ENCODE peak calls at places on chromosomes 6 and 20, in eight cellular contexts. One of them, this sample, is unnamed.

GRCh38 chr6:78397537-78397936 is 469.8 kb upstream of the IRAK1BP1 start:
- DNase-seq in mesothelial cell of epicardium: no peak
- DNase-seq in A549: no peak
- DNase-seq in heart right ventricle: no peak
- DNase-seq in Panc1: no peak
- DNase-seq in PC-3: no peak
- DNase-seq in nephron progenitor cell: no peak
- DNase-seq in stomach: no peak
- DNase-seq in this sample: no peak

GRCh38 chr6:84641076-84641475 is 123.3 kb downstream of the TBX18 start:
- DNase-seq in stomach: no peak
- DNase-seq in PC-3: no peak
- DNase-seq in A549: no peak
- DNase-seq in Panc1: no peak
- DNase-seq in heart right ventricle: no peak
- DNase-seq in nephron progenitor cell: no peak
- DNase-seq in mesothelial cell of epicardium: no peak
- DNase-seq in this sample: no peak

GRCh38 chr6:161546632-161547031 is 272.8 kb upstream of the AGPAT4 start:
- DNase-seq in PC-3: no peak
- DNase-seq in Panc1: no peak
- DNase-seq in heart right ventricle: no peak
- DNase-seq in mesothelial cell of epicardium: no peak
- DNase-seq in stomach: no peak
- DNase-seq in A549: no peak
- DNase-seq in nephron progenitor cell: no peak
- DNase-seq in this sample: no peak

GRCh38 chr6:11241793-11242201 is 9.3 kb upstream of the NEDD9 start:
- DNase-seq in stomach: peak
- DNase-seq in PC-3: no peak
- DNase-seq in mesothelial cell of epicardium: no peak
- DNase-seq in heart right ventricle: peak
- DNase-seq in nephron progenitor cell: peak
- DNase-seq in A549: no peak
- DNase-seq in Panc1: no peak
- DNase-seq in this sample: peak

GRCh38 chr20:32992015-32992641 is 12.1 kb downstream of the SUN5 start:
- DNase-seq in Panc1: no peak
- DNase-seq in stomach: no peak
- DNase-seq in mesothelial cell of epicardium: no peak
- DNase-seq in heart right ventricle: no peak
- DNase-seq in PC-3: no peak
- DNase-seq in A549: no peak
- DNase-seq in nephron progenitor cell: no peak
- DNase-seq in this sample: no peak

GRCh38 chr6:110748458-110748857 is 66.8 kb downstream of the CDK19 start:
- DNase-seq in Panc1: no peak
- DNase-seq in stomach: no peak
- DNase-seq in nephron progenitor cell: no peak
- DNase-seq in heart right ventricle: no peak
- DNase-seq in PC-3: no peak
- DNase-seq in A549: peak
- DNase-seq in mesothelial cell of epicardium: no peak
- DNase-seq in this sample: no peak

GRCh38 chr6:12115001-12115400 is 102.9 kb downstream of the HIVEP1 start:
- DNase-seq in mesothelial cell of epicardium: no peak
- DNase-seq in heart right ventricle: no peak
- DNase-seq in A549: no peak
- DNase-seq in PC-3: no peak
- DNase-seq in Panc1: no peak
- DNase-seq in stomach: no peak
- DNase-seq in nephron progenitor cell: no peak
- DNase-seq in this sample: no peak

GRCh38 chr20:44603327-44603726 is 20.9 kb downstream of the PKIG start:
- DNase-seq in heart right ventricle: no peak
- DNase-seq in PC-3: no peak
- DNase-seq in A549: no peak
- DNase-seq in mesothelial cell of epicardium: no peak
- DNase-seq in Panc1: no peak
- DNase-seq in nephron progenitor cell: no peak
- DNase-seq in stomach: no peak
- DNase-seq in this sample: peak

GRCh38 chr6:170505306-170505705 is 47.8 kb downstream of the PSMB1 start:
- DNase-seq in Panc1: no peak
- DNase-seq in PC-3: no peak
- DNase-seq in heart right ventricle: peak
- DNase-seq in nephron progenitor cell: no peak
- DNase-seq in A549: no peak
- DNase-seq in mesothelial cell of epicardium: no peak
- DNase-seq in stomach: no peak
- DNase-seq in this sample: no peak

GRCh38 chr6:26363882-26364825 is 844 bp upstream of the BTN3A2 start:
- DNase-seq in A549: no peak
- DNase-seq in heart right ventricle: no peak
- DNase-seq in mesothelial cell of epicardium: no peak
- DNase-seq in PC-3: peak
- DNase-seq in stomach: no peak
- DNase-seq in nephron progenitor cell: no peak
- DNase-seq in Panc1: no peak
- DNase-seq in this sample: no peak

GRCh38 chr20:9300080-9300479 is 214.3 kb upstream of the LAMP5 start:
- DNase-seq in nephron progenitor cell: no peak
- DNase-seq in A549: no peak
- DNase-seq in heart right ventricle: no peak
- DNase-seq in stomach: no peak
- DNase-seq in PC-3: no peak
- DNase-seq in mesothelial cell of epicardium: no peak
- DNase-seq in Panc1: no peak
- DNase-seq in this sample: no peak

GRCh38 chr20:56431451-56431850 is 19.4 kb downstream of the CASS4 start:
- DNase-seq in heart right ventricle: no peak
- DNase-seq in Panc1: no peak
- DNase-seq in nephron progenitor cell: no peak
- DNase-seq in stomach: no peak
- DNase-seq in PC-3: no peak
- DNase-seq in A549: no peak
- DNase-seq in mesothelial cell of epicardium: no peak
- DNase-seq in this sample: no peak

GRCh38 chr20:11429168-11429567 is 488.5 kb upstream of the BTBD3 start:
- DNase-seq in mesothelial cell of epicardium: no peak
- DNase-seq in stomach: no peak
- DNase-seq in PC-3: peak
- DNase-seq in Panc1: no peak
- DNase-seq in A549: peak
- DNase-seq in heart right ventricle: no peak
- DNase-seq in nephron progenitor cell: no peak
- DNase-seq in this sample: no peak

GRCh38 chr6:11918739-11919605 is 93.1 kb upstream of the HIVEP1 start:
- DNase-seq in mesothelial cell of epicardium: no peak
- DNase-seq in nephron progenitor cell: no peak
- DNase-seq in heart right ventricle: no peak
- DNase-seq in PC-3: no peak
- DNase-seq in A549: no peak
- DNase-seq in stomach: no peak
- DNase-seq in Panc1: no peak
- DNase-seq in this sample: no peak

GRCh38 chr6:148989585-148989984 is 242.8 kb downstream of the UST start:
- DNase-seq in stomach: no peak
- DNase-seq in mesothelial cell of epicardium: no peak
- DNase-seq in heart right ventricle: no peak
- DNase-seq in nephron progenitor cell: no peak
- DNase-seq in Panc1: no peak
- DNase-seq in A549: no peak
- DNase-seq in PC-3: no peak
- DNase-seq in this sample: no peak

GRCh38 chr6:150622941-150623874 is 23.5 kb downstream of the PLEKHG1 start:
- DNase-seq in mesothelial cell of epicardium: no peak
- DNase-seq in heart right ventricle: no peak
- DNase-seq in A549: no peak
- DNase-seq in Panc1: no peak
- DNase-seq in nephron progenitor cell: no peak
- DNase-seq in PC-3: no peak
- DNase-seq in stomach: no peak
- DNase-seq in this sample: no peak

GRCh38 chr6:97294451-97294850 is 11.4 kb upstream of the MMS22L start:
- DNase-seq in heart right ventricle: no peak
- DNase-seq in stomach: no peak
- DNase-seq in A549: no peak
- DNase-seq in mesothelial cell of epicardium: no peak
- DNase-seq in PC-3: peak
- DNase-seq in Panc1: no peak
- DNase-seq in nephron progenitor cell: no peak
- DNase-seq in this sample: no peak

GRCh38 chr6:3742426-3743344 is 8.8 kb downstream of the PXDC1 start:
- DNase-seq in heart right ventricle: peak
- DNase-seq in mesothelial cell of epicardium: peak
- DNase-seq in stomach: peak
- DNase-seq in Panc1: no peak
- DNase-seq in A549: peak
- DNase-seq in nephron progenitor cell: peak
- DNase-seq in PC-3: peak
- DNase-seq in this sample: peak
- TF ChIP-seq CTCF in heart right ventricle: peak
- TF ChIP-seq CTCF in mesothelial cell of epicardium: peak
- TF ChIP-seq CTCF in stomach: no peak
- TF ChIP-seq CTCF in Panc1: peak
- TF ChIP-seq CTCF in A549: peak
- TF ChIP-seq CTCF in nephron progenitor cell: peak
- TF ChIP-seq CTCF in PC-3: peak
- TF ChIP-seq CTCF in this sample: peak

GRCh38 chr6:39794231-39794630 is 2.1 kb downstream of the DAAM2 start:
- DNase-seq in heart right ventricle: no peak
- DNase-seq in nephron progenitor cell: no peak
- DNase-seq in A549: no peak
- DNase-seq in mesothelial cell of epicardium: no peak
- DNase-seq in Panc1: no peak
- DNase-seq in PC-3: no peak
- DNase-seq in stomach: no peak
- DNase-seq in this sample: no peak
- TF ChIP-seq CTCF in heart right ventricle: no peak
- TF ChIP-seq CTCF in nephron progenitor cell: no peak
- TF ChIP-seq CTCF in A549: no peak
- TF ChIP-seq CTCF in mesothelial cell of epicardium: no peak
- TF ChIP-seq CTCF in Panc1: no peak
- TF ChIP-seq CTCF in PC-3: no peak
- TF ChIP-seq CTCF in stomach: no peak
- TF ChIP-seq CTCF in this sample: no peak

GRCh38 chr20:63736893-63737689 is 627 bp downstream of the LIME1 start:
- DNase-seq in Panc1: no peak
- DNase-seq in stomach: no peak
- DNase-seq in nephron progenitor cell: no peak
- DNase-seq in PC-3: no peak
- DNase-seq in A549: no peak
- DNase-seq in mesothelial cell of epicardium: no peak
- DNase-seq in heart right ventricle: no peak
- DNase-seq in this sample: peak
- TF ChIP-seq CTCF in Panc1: no peak
- TF ChIP-seq CTCF in stomach: no peak
- TF ChIP-seq CTCF in nephron progenitor cell: no peak
- TF ChIP-seq CTCF in PC-3: no peak
- TF ChIP-seq CTCF in A549: no peak
- TF ChIP-seq CTCF in mesothelial cell of epicardium: no peak
- TF ChIP-seq CTCF in heart right ventricle: no peak
- TF ChIP-seq CTCF in this sample: no peak

GRCh38 chr6:2791124-2792050 is 26.2 kb downstream of the WRNIP1 start:
- DNase-seq in nephron progenitor cell: peak
- DNase-seq in mesothelial cell of epicardium: no peak
- DNase-seq in stomach: peak
- DNase-seq in heart right ventricle: peak
- DNase-seq in A549: peak
- DNase-seq in Panc1: peak
- DNase-seq in PC-3: peak
- DNase-seq in this sample: no peak
- TF ChIP-seq CTCF in nephron progenitor cell: peak
- TF ChIP-seq CTCF in mesothelial cell of epicardium: peak
- TF ChIP-seq CTCF in stomach: no peak
- TF ChIP-seq CTCF in heart right ventricle: peak
- TF ChIP-seq CTCF in A549: peak
- TF ChIP-seq CTCF in Panc1: peak
- TF ChIP-seq CTCF in PC-3: peak
- TF ChIP-seq CTCF in this sample: peak

GRCh38 chr20:63846128-63846771 is 15.0 kb upstream of the ABHD16B start:
- DNase-seq in stomach: no peak
- DNase-seq in mesothelial cell of epicardium: no peak
- DNase-seq in Panc1: no peak
- DNase-seq in PC-3: peak
- DNase-seq in A549: no peak
- DNase-seq in heart right ventricle: peak
- DNase-seq in nephron progenitor cell: peak
- DNase-seq in this sample: peak
- TF ChIP-seq CTCF in stomach: no peak
- TF ChIP-seq CTCF in mesothelial cell of epicardium: no peak
- TF ChIP-seq CTCF in Panc1: no peak
- TF ChIP-seq CTCF in PC-3: no peak
- TF ChIP-seq CTCF in A549: no peak
- TF ChIP-seq CTCF in heart right ventricle: peak
- TF ChIP-seq CTCF in nephron progenitor cell: no peak
- TF ChIP-seq CTCF in this sample: no peak

DNA sequence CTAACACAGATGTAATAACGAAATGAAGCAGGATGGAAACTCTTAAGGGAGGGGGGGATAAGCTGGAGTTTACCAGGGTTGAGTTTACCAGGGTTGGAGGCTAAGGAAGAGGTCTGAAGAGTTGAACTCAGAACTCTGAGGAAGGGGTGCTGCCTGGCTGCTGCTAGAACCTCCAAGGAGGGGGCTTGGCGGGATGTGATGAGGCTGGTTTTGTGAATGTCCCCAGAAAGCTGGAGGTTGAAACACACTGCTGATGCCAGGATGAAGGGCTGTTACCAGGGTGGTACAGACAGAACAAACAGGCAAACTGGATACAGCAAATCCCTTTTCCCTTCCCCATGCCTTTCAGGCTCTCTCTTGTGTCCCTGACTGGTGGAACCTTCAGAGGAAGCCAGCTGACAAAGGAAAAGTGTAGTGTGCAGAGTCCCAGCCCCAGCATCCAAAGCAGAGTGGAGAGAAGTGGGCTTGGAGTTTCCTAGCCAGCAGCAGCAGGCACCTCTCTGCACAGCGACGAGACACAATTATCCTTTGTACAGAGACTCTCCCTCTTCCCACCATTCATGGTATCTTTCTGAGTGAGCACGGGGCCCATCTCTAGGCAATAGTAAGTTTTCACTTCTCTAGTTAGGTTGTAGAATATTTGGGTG is 23.7 kb downstream of the UBE2V1 start:
- DNase-seq in A549: no peak
- DNase-seq in Panc1: no peak
- DNase-seq in nephron progenitor cell: no peak
- DNase-seq in stomach: no peak
- DNase-seq in mesothelial cell of epicardium: no peak
- DNase-seq in heart right ventricle: no peak
- DNase-seq in PC-3: no peak
- DNase-seq in this sample: no peak
- TF ChIP-seq CTCF in A549: no peak
- TF ChIP-seq CTCF in Panc1: no peak
- TF ChIP-seq CTCF in nephron progenitor cell: no peak
- TF ChIP-seq CTCF in stomach: no peak
- TF ChIP-seq CTCF in mesothelial cell of epicardium: no peak
- TF ChIP-seq CTCF in heart right ventricle: no peak
- TF ChIP-seq CTCF in PC-3: no peak
- TF ChIP-seq CTCF in this sample: no peak

GRCh38 chr6:2760882-2761842 is 4.0 kb upstream of the WRNIP1 start:
- DNase-seq in heart right ventricle: no peak
- DNase-seq in A549: no peak
- DNase-seq in mesothelial cell of epicardium: no peak
- DNase-seq in stomach: no peak
- DNase-seq in PC-3: peak
- DNase-seq in Panc1: no peak
- DNase-seq in nephron progenitor cell: no peak
- DNase-seq in this sample: no peak
- TF ChIP-seq CTCF in heart right ventricle: peak
- TF ChIP-seq CTCF in A549: no peak
- TF ChIP-seq CTCF in mesothelial cell of epicardium: peak
- TF ChIP-seq CTCF in stomach: no peak
- TF ChIP-seq CTCF in PC-3: peak
- TF ChIP-seq CTCF in Panc1: peak
- TF ChIP-seq CTCF in nephron progenitor cell: peak
- TF ChIP-seq CTCF in this sample: peak

This sample was measured in spleen.